ENCODE peak calls at places on chromosomes 6 and 20, in six cellular contexts. L is transverse colon, F is stomach, Y is AG04450, G is hepatocyte, A is thoracic aorta. E is an unnamed sample.

GRCh38 chr20:47181056-47181862 is 175.2 kb downstream of the ZMYND8 start:
- DNase-seq in A (no peak), F (peak; percentile 40), Y (peak; percentile 29), G (peak; percentile 60), L (peak; percentile 14), E (peak; percentile 77)

GRCh38 chr20:31841928-31842327 is 3.5 kb downstream of the FOXS1 start:
- DNase-seq in G (peak; percentile 55), Y (no peak), L (no peak), A (peak; percentile 68), F (no peak), E (peak; percentile 78)

GRCh38 chr6:112202639-112203341 is 51.6 kb downstream of the LAMA4 start:
- DNase-seq in L (no peak), A (no peak), F (no peak), G (no peak), Y (no peak), E (peak; percentile 53)

GRCh38 chr20:46746972-46747371 is 37.5 kb downstream of the SLC2A10 start:
- DNase-seq in G (peak; percentile 50), F (no peak), L (peak; percentile 19), Y (no peak), A (no peak), E (peak; percentile 3)

GRCh38 chr20:45835230-45836224 is 1.9 kb downstream of the SNX21 start:
- DNase-seq in L (peak; percentile 20), Y (no peak), G (no peak), A (peak; percentile 72), F (no peak), E (no peak)

GRCh38 chr6:17758113-17758512 is 51.4 kb upstream of the NUP153 start:
- DNase-seq in F (no peak), A (no peak), G (no peak), Y (no peak), L (no peak), E (no peak)

GRCh38 chr6:41286544-41287346 is at the start of gene TREM1:
- DNase-seq in F (no peak), G (peak; percentile 49), L (peak; percentile 35), Y (no peak), A (no peak), E (peak; percentile 56)

GRCh38 chr6:74588094-74588493 is 617.8 kb downstream of the COL12A1 start:
- DNase-seq in G (no peak), F (no peak), L (no peak), A (no peak), Y (no peak), E (no peak)

GRCh38 chr6:149168968-149169367 is 148.5 kb upstream of the TAB2 start:
- DNase-seq in A (no peak), G (no peak), L (no peak), F (no peak), Y (no peak), E (no peak)

DNA sequence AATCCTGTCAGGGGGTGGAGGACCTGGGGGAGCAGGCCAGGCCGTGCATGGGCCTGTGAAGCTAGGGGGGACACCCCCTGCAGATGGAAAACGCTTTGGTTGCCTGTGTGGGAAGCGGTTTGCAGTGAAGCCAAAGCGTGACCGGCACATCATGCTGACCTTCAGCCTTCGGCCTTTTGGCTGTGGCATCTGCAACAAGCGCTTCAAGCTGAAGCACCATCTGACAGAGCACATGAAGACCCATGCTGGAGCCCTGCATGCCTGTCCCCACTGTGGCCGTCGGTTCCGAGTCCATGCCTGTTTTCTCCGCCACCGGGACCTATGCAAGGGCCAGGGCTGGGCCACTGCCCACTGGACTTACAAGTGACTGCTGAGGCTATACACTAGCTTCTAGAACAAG is 1.8 kb downstream of the ZBTB9 start:
- DNase-seq in Y (no peak), F (no peak), G (no peak), L (no peak), A (no peak), E (no peak)
- TF ChIP-seq CTCF in Y (no peak), F (no peak), G (no peak), L (no peak), A (no peak), E (no peak)

GRCh38 chr20:21554985-21555384 is 41.1 kb upstream of the NKX2-2 start:
- DNase-seq in Y (no peak), F (no peak), A (no peak), G (no peak), L (no peak), E (no peak)
- H3K27ac ChIP-seq in Y (no peak overlapping the region), F (no peak overlapping the region), A (no peak overlapping the region), G (no peak overlapping the region), L (no peak overlapping the region), E (no peak overlapping the region)

GRCh38 chr6:72500669-72501068 is 121.2 kb upstream of the KCNQ5 start:
- DNase-seq in G (no peak), A (no peak), L (no peak), Y (no peak), F (no peak), E (no peak)

DNA sequence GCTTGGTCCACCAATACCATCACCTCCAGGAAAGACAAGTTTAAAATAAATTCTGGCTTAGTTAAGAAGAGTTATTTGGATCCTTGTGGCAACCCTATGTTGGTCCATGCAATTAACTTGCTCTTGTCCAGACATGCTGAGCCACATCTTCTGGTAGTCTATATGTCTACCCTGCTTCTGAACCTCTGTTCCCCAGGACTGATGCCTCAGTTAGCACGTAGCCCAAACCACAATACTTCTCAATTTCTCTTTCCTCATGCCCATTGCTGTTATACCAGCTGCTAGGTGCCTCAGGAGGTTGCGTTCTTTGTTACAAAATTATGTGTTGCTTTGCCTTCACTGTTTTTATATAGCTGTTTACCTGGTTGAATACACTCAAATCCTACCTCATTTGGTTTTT is 116.4 kb upstream of the KCNQ5 start:
- DNase-seq in A (no peak), F (no peak), L (no peak), G (no peak), Y (no peak), E (no peak)
- TF ChIP-seq CTCF in A (no peak), F (no peak), L (no peak), G (no peak), Y (no peak), E (no peak)

GRCh38 chr6:32045811-32046449 is 7.7 kb downstream of the CYP21A2 start:
- DNase-seq in F (no peak), G (no peak), A (no peak), L (no peak), Y (no peak), E (no peak)
- H3K27ac ChIP-seq in F (peak overlapping the region; percentile 77), G (no peak overlapping the region), A (peak overlapping the region; percentile 44), L (peak overlapping the region; percentile 58), Y (no peak overlapping the region), E (no peak overlapping the region)

DNA sequence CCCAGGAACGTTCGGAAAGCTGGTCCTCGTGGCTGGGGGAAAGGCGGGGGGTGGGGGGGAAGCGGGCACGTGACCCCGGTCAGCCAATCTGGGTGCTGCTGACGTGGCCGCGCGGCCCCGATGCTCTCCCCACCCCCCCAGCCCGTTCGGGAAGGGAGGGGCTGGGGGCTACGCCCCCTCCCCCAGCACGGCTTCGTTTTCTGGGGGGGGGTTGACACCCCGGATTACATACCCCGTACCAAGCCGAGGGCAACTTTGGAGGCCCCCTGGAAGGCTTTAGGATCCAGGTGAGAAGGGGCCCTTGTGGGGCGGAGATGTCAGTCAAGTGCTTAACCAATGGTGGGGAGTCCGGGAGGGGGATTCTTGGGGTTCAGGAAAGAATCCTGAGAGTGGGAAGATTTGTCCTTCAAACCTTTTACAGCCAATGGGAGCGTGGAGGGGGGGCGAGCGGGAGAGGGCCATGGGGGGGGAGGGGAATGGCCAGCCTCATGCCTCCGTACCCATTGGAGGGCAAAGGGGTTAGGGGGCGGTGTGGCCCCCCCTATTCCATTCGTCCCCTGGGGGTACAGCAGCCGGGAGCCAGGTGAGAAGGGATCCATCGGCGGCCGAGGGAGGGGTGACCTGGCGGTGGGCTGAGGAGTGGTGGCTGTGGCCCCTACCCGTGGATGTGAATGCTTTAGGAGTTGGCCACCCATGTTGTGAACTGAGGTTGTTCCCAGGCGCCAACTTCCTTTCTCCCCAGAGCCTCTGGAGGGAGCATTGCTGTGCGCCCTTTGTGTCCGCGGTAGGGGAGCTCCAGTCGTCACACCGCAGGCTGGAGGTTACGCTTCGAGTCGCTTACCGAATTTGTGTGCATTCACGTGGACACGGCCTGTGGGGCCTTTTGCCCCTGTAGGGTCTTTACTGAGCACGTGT is 633 bp downstream of the BRD2 start:
- DNase-seq in Y (peak; percentile 59), G (peak; percentile 92), A (peak; percentile 9), F (peak; percentile 79), L (peak; percentile 80), E (peak; percentile 72)
- TF ChIP-seq CTCF in Y (peak; percentile 14), G (no peak), A (no peak), F (no peak), L (no peak), E (peak; percentile 55)

GRCh38 chr20:63702036-63702665 is 5.6 kb downstream of the ARFRP1 start:
- DNase-seq in F (no peak), G (no peak), Y (no peak), A (no peak), L (no peak), E (no peak)

GRCh38 chr20:63700199-63701050 is 4.0 kb downstream of the TNFRSF6B start:
- DNase-seq in F (no peak), G (no peak), Y (no peak), A (no peak), L (no peak), E (no peak)

GRCh38 chr20:63701329-63702035 is 5.0 kb downstream of the TNFRSF6B start:
- DNase-seq in F (no peak), Y (no peak), A (no peak), L (no peak), G (no peak), E (no peak)

GRCh38 chr20:63699466-63700198 is 3.2 kb downstream of the TNFRSF6B start:
- DNase-seq in G (no peak), A (no peak), F (no peak), Y (no peak), L (no peak), E (no peak)

GRCh38 chr20:63701051-63701328 is 4.5 kb downstream of the TNFRSF6B start:
- DNase-seq in L (no peak), F (no peak), A (no peak), G (no peak), Y (no peak), E (no peak)
- H3K27ac ChIP-seq in L (no peak overlapping the region), F (peak overlapping the region; percentile 3), A (no peak overlapping the region), G (no peak overlapping the region), Y (no peak overlapping the region), E (no peak overlapping the region)

DNA sequence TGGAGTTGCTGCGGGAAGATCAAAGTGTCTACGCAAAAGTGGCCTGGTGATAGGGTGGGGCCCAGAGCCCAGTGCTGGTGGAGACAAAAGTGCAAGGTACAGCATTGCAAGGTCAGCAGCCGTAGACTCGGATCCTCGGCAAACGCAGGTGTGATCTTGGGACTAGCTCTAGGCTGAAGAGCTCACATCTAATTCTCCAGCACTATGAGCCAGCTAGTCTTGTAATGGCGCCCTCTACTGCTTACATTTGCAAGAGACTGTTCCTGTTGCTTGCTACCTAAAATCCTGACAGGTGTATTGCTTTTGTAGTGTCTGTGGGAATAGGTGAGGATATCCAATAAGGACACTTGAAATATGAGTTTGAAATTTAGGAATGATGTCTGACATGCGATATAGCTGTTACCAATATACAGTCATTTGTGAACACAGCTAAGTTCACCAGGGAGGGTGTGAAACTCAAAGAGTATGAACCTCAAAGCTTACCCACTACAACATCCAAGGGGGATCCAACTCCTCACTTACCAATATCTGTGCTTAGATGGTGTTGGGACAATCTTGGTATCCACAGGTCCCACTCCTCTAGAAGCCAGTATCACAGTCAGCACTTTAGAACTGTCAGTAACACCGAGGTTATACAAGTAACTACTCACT is 58.4 kb downstream of the PDE7B start:
- DNase-seq in Y (no peak), G (peak; percentile 73), A (no peak), F (peak; percentile 40), L (peak; percentile 39), E (peak; percentile 35)
- TF ChIP-seq CTCF in Y (peak; percentile 31), G (peak; percentile 54), A (no peak), F (peak; percentile 11), L (peak; percentile 54), E (peak; percentile 73)

E was measured in brain microvascular endothelial cell.